ENCODE peak calls at places on chromosomes 13 and 19, in nine cellular contexts. C is iris pigment epithelial cell; G is cardiac muscle cell; Y is hippocampal formation; D is HEK293T; K is GM19239; T is left lung; R is CD8-positive, alpha-beta memory T cell; V is OCI-LY7. M is an unnamed sample.

GRCh38 chr13:45393941-45394570 is 24.1 kb downstream of the SLC25A30 start:
- DNase-seq in C (peak), G (peak), Y (no peak), D (peak), K (peak), T (no peak), R (no peak), V (peak), M (no peak)

GRCh38 chr13:27915301-27916207 is 4.2 kb upstream of the PDX1 start:
- DNase-seq in C (no peak), G (no peak), Y (no peak), D (no peak), K (no peak), T (no peak), R (no peak), V (no peak), M (no peak)

GRCh38 chr13:43879323-43880181 is at the start of the genes CCDC122 and LACC1:
- DNase-seq in C (peak), G (peak), Y (peak), D (peak), K (peak), T (peak), R (peak), V (peak), M (peak)

GRCh38 chr13:113170503-113170902 is 12.1 kb downstream of the PROZ start:
- DNase-seq in C (peak), G (no peak), Y (no peak), D (no peak), K (no peak), T (no peak), R (no peak), V (no peak), M (no peak)

GRCh38 chr19:31054430-31054829 is 294.8 kb downstream of the TSHZ3 start:
- DNase-seq in C (peak), G (peak), Y (no peak), D (peak), K (no peak), T (no peak), R (no peak), V (peak), M (no peak)

GRCh38 chr13:46211521-46212351 is at the start of gene LRRC63:
- DNase-seq in C (peak), G (peak), Y (peak), D (peak), K (peak), T (peak), R (peak), V (no peak), M (peak)

GRCh38 chr13:22357132-22357531 is 686.3 kb downstream of the FGF9 start:
- DNase-seq in C (no peak), G (peak), Y (no peak), D (no peak), K (no peak), T (no peak), R (no peak), V (no peak), M (no peak)

GRCh38 chr19:17863520-17864182 is 3.9 kb downstream of the RPL18A start:
- DNase-seq in C (no peak), G (no peak), Y (no peak), D (no peak), K (no peak), T (no peak), R (no peak), V (no peak), M (no peak)

GRCh38 chr13:43279696-43280095 is 256.3 kb downstream of the DNAJC15 start:
- DNase-seq in C (no peak), G (no peak), Y (no peak), D (no peak), K (no peak), T (no peak), R (no peak), V (no peak), M (no peak)

GRCh38 chr13:22278336-22278929 is 607.6 kb downstream of the FGF9 start:
- DNase-seq in C (no peak), G (peak), Y (peak), D (no peak), K (peak), T (no peak), R (peak), V (peak), M (peak)

GRCh38 chr13:111304041-111304544 is 16.3 kb upstream of the TEX29 start:
- DNase-seq in C (no peak), G (no peak), Y (no peak), D (no peak), K (peak), T (no peak), R (no peak), V (no peak), M (no peak)

GRCh38 chr19:4878491-4878968 is 11.1 kb upstream of the PLIN3 start:
- DNase-seq in C (no peak), G (no peak), Y (peak), D (no peak), K (peak), T (no peak), R (no peak), V (peak), M (peak)

GRCh38 chr19:33310606-33311325 is 8.4 kb upstream of the CEBPA start:
- DNase-seq in C (no peak), G (no peak), Y (no peak), D (peak), K (no peak), T (no peak), R (no peak), V (no peak), M (no peak)

GRCh38 chr13:54029226-54029625 is 1000.6 kb downstream of the OLFM4 start:
- DNase-seq in C (peak), G (no peak), Y (no peak), D (peak), K (peak), T (no peak), R (no peak), V (peak), M (no peak)

GRCh38 chr13:106493569-106493968 is 41.9 kb downstream of the EFNB2 start:
- DNase-seq in C (no peak), G (no peak), Y (no peak), D (no peak), K (no peak), T (no peak), R (no peak), V (no peak), M (no peak)

GRCh38 chr19:54424660-54425381 is 9.6 kb downstream of the TTYH1 start:
- DNase-seq in C (no peak), G (no peak), Y (no peak), D (no peak), K (no peak), T (no peak), R (no peak), V (no peak), M (no peak)

GRCh38 chr13:39144941-39145533 is 106.8 kb downstream of the NHLRC3 start:
- DNase-seq in C (peak), G (peak), Y (peak), D (peak), K (peak), T (no peak), R (no peak), V (peak), M (peak)

GRCh38 chr13:41837668-41838067 is 123.2 kb downstream of the VWA8 start:
- DNase-seq in C (peak), G (no peak), Y (no peak), D (no peak), K (no peak), T (no peak), R (no peak), V (no peak), M (no peak)

GRCh38 chr13:114002009-114002544 is 28.2 kb upstream of the C13orf46 start:
- DNase-seq in C (no peak), G (no peak), Y (no peak), D (no peak), K (no peak), T (peak), R (no peak), V (no peak), M (no peak)

GRCh38 chr19:41298327-41298964 is 11.5 kb upstream of the CCDC97 start:
- DNase-seq in C (peak), G (peak), Y (peak), D (no peak), K (no peak), T (peak), R (peak), V (no peak), M (no peak)

GRCh38 chr19:49339364-49340068 is 4.3 kb downstream of the CD37 start:
- DNase-seq in C (peak), G (peak), Y (peak), D (no peak), K (no peak), T (peak), R (no peak), V (no peak), M (peak)

GRCh38 chr13:113792821-113793717 is 34.0 kb downstream of the TMEM255B start:
- DNase-seq in C (no peak), G (no peak), Y (no peak), D (no peak), K (no peak), T (no peak), R (no peak), V (no peak), M (no peak)